ENCODE peak calls at places on chromosomes 12 and 14, in five cellular contexts. One of them, this sample, is unnamed.

GRCh38 chr14:51004801-51005526 is 60.7 kb upstream of the PYGL start:
- DNase-seq in iPS DF 6.9: no peak
- DNase-seq in A549: peak; percentile 63
- DNase-seq in effector memory CD4-positive, alpha-beta T cell: no peak
- DNase-seq in left ventricle myocardium inferior: no peak
- DNase-seq in this sample: peak; percentile 29

GRCh38 chr12:42960087-42960527 is 370.6 kb upstream of the PRICKLE1 start:
- DNase-seq in iPS DF 6.9: no peak
- DNase-seq in A549: no peak
- DNase-seq in effector memory CD4-positive, alpha-beta T cell: no peak
- DNase-seq in left ventricle myocardium inferior: no peak
- DNase-seq in this sample: peak; percentile 81

GRCh38 chr12:115598827-115599226 is 678.7 kb downstream of the MED13L start:
- DNase-seq in iPS DF 6.9: no peak
- DNase-seq in A549: no peak
- DNase-seq in effector memory CD4-positive, alpha-beta T cell: no peak
- DNase-seq in left ventricle myocardium inferior: no peak
- DNase-seq in this sample: no peak

GRCh38 chr14:23544511-23545447 is 6.8 kb downstream of the ZFHX2 start:
- DNase-seq in iPS DF 6.9: no peak
- DNase-seq in A549: no peak
- DNase-seq in effector memory CD4-positive, alpha-beta T cell: no peak
- DNase-seq in left ventricle myocardium inferior: peak; percentile 61
- DNase-seq in this sample: no peak

GRCh38 chr12:57343703-57344378 is 87.0 kb downstream of the R3HDM2 start:
- DNase-seq in iPS DF 6.9: no peak
- DNase-seq in A549: no peak
- DNase-seq in effector memory CD4-positive, alpha-beta T cell: no peak
- DNase-seq in left ventricle myocardium inferior: no peak
- DNase-seq in this sample: no peak

GRCh38 chr12:132282031-132282949 is 47.1 kb downstream of the GALNT9 start:
- DNase-seq in iPS DF 6.9: no peak
- DNase-seq in A549: no peak
- DNase-seq in effector memory CD4-positive, alpha-beta T cell: no peak
- DNase-seq in left ventricle myocardium inferior: no peak
- DNase-seq in this sample: no peak

GRCh38 chr14:64303471-64303917 is 9.3 kb upstream of the ESR2 start:
- DNase-seq in iPS DF 6.9: no peak
- DNase-seq in A549: peak; percentile 82
- DNase-seq in effector memory CD4-positive, alpha-beta T cell: no peak
- DNase-seq in left ventricle myocardium inferior: no peak
- DNase-seq in this sample: peak; percentile 64

GRCh38 chr12:101875112-101875961 is 2.0 kb upstream of the DRAM1 start:
- DNase-seq in iPS DF 6.9: no peak
- DNase-seq in A549: no peak
- DNase-seq in effector memory CD4-positive, alpha-beta T cell: no peak
- DNase-seq in left ventricle myocardium inferior: no peak
- DNase-seq in this sample: no peak

GRCh38 chr12:42421844-42422779 is 96.1 kb downstream of the PPHLN1 start:
- DNase-seq in iPS DF 6.9: no peak
- DNase-seq in A549: no peak
- DNase-seq in effector memory CD4-positive, alpha-beta T cell: no peak
- DNase-seq in left ventricle myocardium inferior: no peak
- DNase-seq in this sample: no peak

GRCh38 chr12:123897221-123897620 is 75.4 kb downstream of the CCDC92 start:
- DNase-seq in iPS DF 6.9: no peak
- DNase-seq in A549: no peak
- DNase-seq in effector memory CD4-positive, alpha-beta T cell: no peak
- DNase-seq in left ventricle myocardium inferior: no peak
- DNase-seq in this sample: peak; percentile 30

GRCh38 chr12:71954040-71954649 is 15.5 kb downstream of the TPH2 start:
- DNase-seq in iPS DF 6.9: no peak
- DNase-seq in A549: no peak
- DNase-seq in effector memory CD4-positive, alpha-beta T cell: no peak
- DNase-seq in left ventricle myocardium inferior: no peak
- DNase-seq in this sample: no peak

GRCh38 chr12:30450872-30451271 is 244.8 kb downstream of the IPO8 start:
- DNase-seq in iPS DF 6.9: no peak
- DNase-seq in A549: no peak
- DNase-seq in effector memory CD4-positive, alpha-beta T cell: no peak
- DNase-seq in left ventricle myocardium inferior: no peak
- DNase-seq in this sample: peak; percentile 3

GRCh38 chr12:100114574-100114973 is 28.1 kb downstream of the BLTP3B start:
- DNase-seq in iPS DF 6.9: no peak
- DNase-seq in A549: no peak
- DNase-seq in effector memory CD4-positive, alpha-beta T cell: no peak
- DNase-seq in left ventricle myocardium inferior: no peak
- DNase-seq in this sample: no peak

GRCh38 chr12:49349266-49349665 is 2.6 kb downstream of the DNAJC22 start:
- DNase-seq in iPS DF 6.9: no peak
- DNase-seq in A549: no peak
- DNase-seq in effector memory CD4-positive, alpha-beta T cell: no peak
- DNase-seq in left ventricle myocardium inferior: no peak
- DNase-seq in this sample: no peak

DNA sequence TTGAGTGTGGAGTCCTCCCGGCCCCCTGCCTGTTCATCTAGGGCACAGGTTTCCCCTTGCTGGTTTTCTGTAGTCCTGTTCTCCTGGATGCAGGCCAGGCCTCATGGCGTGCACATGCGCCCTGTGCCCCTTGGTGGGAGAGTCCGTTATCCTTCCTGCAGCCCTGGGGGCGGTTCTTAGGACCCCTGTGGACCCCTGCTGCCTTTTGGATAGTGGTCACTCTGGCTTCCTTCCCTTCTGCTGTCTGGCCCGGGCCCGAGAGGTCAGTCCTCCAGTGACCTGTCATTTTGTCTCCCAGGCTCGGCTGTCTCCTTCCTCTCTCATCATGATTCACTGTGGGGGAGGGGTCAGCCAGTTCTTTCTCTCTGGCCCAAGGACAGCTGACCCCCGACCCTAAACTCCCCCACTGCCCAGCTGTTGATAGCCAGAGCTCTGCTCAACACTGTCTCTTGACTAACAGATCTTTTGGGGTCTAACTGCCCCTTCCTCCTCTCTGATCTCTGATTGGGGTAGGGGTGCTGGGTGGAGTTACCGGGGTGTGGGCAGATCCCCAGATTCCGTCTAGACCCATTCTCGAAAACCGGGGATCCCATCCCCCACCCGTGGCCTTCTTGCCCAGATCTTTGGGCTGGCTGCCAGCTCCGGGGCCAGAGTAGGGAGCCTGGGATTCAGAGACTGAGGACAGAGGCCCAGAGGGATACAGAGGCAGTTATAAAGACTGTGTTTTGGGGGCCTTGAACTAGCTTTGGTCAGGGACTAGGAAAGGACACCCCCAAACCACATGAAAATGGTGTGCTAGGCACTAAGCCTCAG is 7.0 kb downstream of the CCND2 start:
- DNase-seq in iPS DF 6.9: no peak
- DNase-seq in A549: no peak
- DNase-seq in effector memory CD4-positive, alpha-beta T cell: no peak
- DNase-seq in left ventricle myocardium inferior: peak; percentile 81
- DNase-seq in this sample: no peak
- H3K27ac ChIP-seq in iPS DF 6.9: no peak overlapping the region
- H3K27ac ChIP-seq in A549: no peak overlapping the region
- H3K27ac ChIP-seq in effector memory CD4-positive, alpha-beta T cell: peak overlapping the region; percentile 53
- H3K27ac ChIP-seq in left ventricle myocardium inferior: peak overlapping the region; percentile 97
- H3K27ac ChIP-seq in this sample: no peak overlapping the region

GRCh38 chr14:73602994-73603393 is 9.3 kb upstream of the ACOT6 start:
- DNase-seq in iPS DF 6.9: no peak
- DNase-seq in A549: no peak
- DNase-seq in effector memory CD4-positive, alpha-beta T cell: no peak
- DNase-seq in left ventricle myocardium inferior: no peak
- DNase-seq in this sample: no peak

GRCh38 chr14:73607241-73607640 is 5.1 kb upstream of the ACOT6 start:
- DNase-seq in iPS DF 6.9: no peak
- DNase-seq in A549: no peak
- DNase-seq in effector memory CD4-positive, alpha-beta T cell: no peak
- DNase-seq in left ventricle myocardium inferior: no peak
- DNase-seq in this sample: no peak

GRCh38 chr14:73610692-73611091 is 1.6 kb upstream of the ACOT6 start:
- DNase-seq in iPS DF 6.9: no peak
- DNase-seq in A549: no peak
- DNase-seq in effector memory CD4-positive, alpha-beta T cell: no peak
- DNase-seq in left ventricle myocardium inferior: no peak
- DNase-seq in this sample: no peak

DNA sequence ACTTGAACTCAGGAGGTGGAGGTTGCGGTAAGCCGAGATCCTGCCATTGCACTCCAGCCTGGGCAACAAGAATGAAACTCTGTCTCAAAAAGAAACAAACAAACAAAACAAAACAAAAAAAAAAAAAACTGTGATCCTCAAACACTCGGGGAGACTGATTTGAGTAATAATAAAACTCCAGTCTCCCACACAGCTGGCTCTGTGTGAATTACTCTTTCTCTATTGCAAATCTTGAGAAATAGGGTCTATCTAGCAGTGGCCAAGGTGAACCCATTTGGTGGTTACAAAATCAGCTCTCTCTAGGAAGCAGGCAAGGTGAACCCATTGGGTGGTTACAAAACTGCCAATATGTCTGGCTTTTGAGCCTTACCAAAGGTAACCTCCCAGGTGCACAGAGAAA is 6.0 kb upstream of the ACOT6 start:
- DNase-seq in iPS DF 6.9: no peak
- DNase-seq in A549: no peak
- DNase-seq in effector memory CD4-positive, alpha-beta T cell: no peak
- DNase-seq in left ventricle myocardium inferior: no peak
- DNase-seq in this sample: no peak
- H3K27ac ChIP-seq in iPS DF 6.9: no peak overlapping the region
- H3K27ac ChIP-seq in A549: no peak overlapping the region
- H3K27ac ChIP-seq in effector memory CD4-positive, alpha-beta T cell: no peak overlapping the region
- H3K27ac ChIP-seq in left ventricle myocardium inferior: no peak overlapping the region
- H3K27ac ChIP-seq in this sample: no peak overlapping the region

DNA sequence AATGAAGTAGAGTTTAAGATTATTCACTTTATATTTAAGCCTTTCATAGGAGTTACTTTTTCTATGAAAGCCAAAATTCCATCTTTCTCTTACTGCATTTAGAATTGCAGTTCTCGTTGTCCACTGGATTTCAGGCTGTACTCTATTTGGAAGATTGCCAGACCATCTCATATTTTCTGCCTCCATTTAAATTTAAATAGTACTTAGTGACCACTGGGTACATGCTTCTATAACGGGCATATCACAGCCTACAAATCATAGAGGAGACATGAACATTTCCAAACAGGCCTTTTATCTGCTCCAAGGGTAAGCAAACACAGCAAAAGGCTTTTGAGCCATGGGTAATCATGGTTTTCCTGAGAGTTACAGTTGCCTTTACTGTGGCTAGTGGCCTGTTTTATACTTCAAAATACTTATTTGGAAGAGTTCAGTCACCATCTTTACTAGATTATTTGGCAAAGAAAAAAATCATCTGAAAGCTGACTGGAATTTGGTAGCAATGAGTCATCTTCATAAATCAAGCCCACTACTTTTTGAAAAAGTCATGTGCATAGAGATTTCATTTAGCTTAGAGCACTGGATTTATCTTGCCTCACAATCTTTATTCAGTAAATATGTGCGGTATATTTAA is 15.7 kb downstream of the ANO6 start:
- DNase-seq in iPS DF 6.9: no peak
- DNase-seq in A549: no peak
- DNase-seq in effector memory CD4-positive, alpha-beta T cell: no peak
- DNase-seq in left ventricle myocardium inferior: no peak
- DNase-seq in this sample: peak; percentile 30
- H3K27ac ChIP-seq in iPS DF 6.9: no peak overlapping the region
- H3K27ac ChIP-seq in A549: peak overlapping the region; percentile 84
- H3K27ac ChIP-seq in effector memory CD4-positive, alpha-beta T cell: no peak overlapping the region
- H3K27ac ChIP-seq in left ventricle myocardium inferior: peak overlapping the region; percentile 86
- H3K27ac ChIP-seq in this sample: no peak overlapping the region

GRCh38 chr12:50542448-50542847 is 37.7 kb downstream of the DIP2B start:
- DNase-seq in iPS DF 6.9: no peak
- DNase-seq in A549: peak; percentile 28
- DNase-seq in effector memory CD4-positive, alpha-beta T cell: no peak
- DNase-seq in left ventricle myocardium inferior: no peak
- DNase-seq in this sample: peak; percentile 73
- H3K27ac ChIP-seq in iPS DF 6.9: no peak overlapping the region
- H3K27ac ChIP-seq in A549: peak overlapping the region; percentile 19
- H3K27ac ChIP-seq in effector memory CD4-positive, alpha-beta T cell: no peak overlapping the region
- H3K27ac ChIP-seq in left ventricle myocardium inferior: no peak overlapping the region
- H3K27ac ChIP-seq in this sample: peak overlapping the region; percentile 86

GRCh38 chr12:77847060-77847541 is 16.4 kb downstream of the NAV3 start:
- DNase-seq in iPS DF 6.9: no peak
- DNase-seq in A549: no peak
- DNase-seq in effector memory CD4-positive, alpha-beta T cell: no peak
- DNase-seq in left ventricle myocardium inferior: no peak
- DNase-seq in this sample: peak; percentile 17
- H3K27ac ChIP-seq in iPS DF 6.9: no peak overlapping the region
- H3K27ac ChIP-seq in A549: no peak overlapping the region
- H3K27ac ChIP-seq in effector memory CD4-positive, alpha-beta T cell: no peak overlapping the region
- H3K27ac ChIP-seq in left ventricle myocardium inferior: peak overlapping the region; percentile 70
- H3K27ac ChIP-seq in this sample: no peak overlapping the region

This sample was measured in RWPE1.